ENCODE peak calls at places on chromosomes 4 and X, in four cellular contexts. C is IMR-90, I is H1, S is mesendoderm. V is an unnamed sample.

GRCh38 chr4:6476893-6477292 is 4.5 kb upstream of the PPP2R2C start:
- DNase-seq in C (no peak), I (no peak), S (no peak), V (peak)

GRCh38 chr4:164536829-164537228 is 217.1 kb upstream of the SMIM31 start:
- DNase-seq in C (peak), I (no peak), S (peak), V (no peak)

GRCh38 chrX:40581333-40581910 is 652 bp downstream of the ATP6AP2 start:
- DNase-seq in C (peak), I (no peak), S (no peak), V (no peak)

GRCh38 chr4:169115897-169116254 is 105.8 kb upstream of the CBR4 start:
- DNase-seq in C (peak), I (no peak), S (peak), V (no peak)

GRCh38 chr4:110540606-110541440 is 64.9 kb downstream of the ENPEP start:
- DNase-seq in C (peak), I (no peak), S (no peak), V (no peak)

GRCh38 chr4:996030-996993 is 3.1 kb upstream of the SLC26A1 start:
- DNase-seq in C (no peak), I (no peak), S (no peak), V (no peak)

GRCh38 chrX:153853180-153853901 is 23.0 kb upstream of the PDZD4 start:
- DNase-seq in C (no peak), I (no peak), S (peak), V (no peak)

GRCh38 chr4:41430796-41431195 is 107.2 kb upstream of the LIMCH1 start:
- DNase-seq in C (no peak), I (no peak), S (no peak), V (no peak)

GRCh38 chr4:123995939-123996338 is 599.3 kb downstream of the SPRY1 start:
- DNase-seq in C (peak), I (no peak), S (no peak), V (no peak)

GRCh38 chr4:112290341-112290740 is 4.6 kb upstream of the TIFA start:
- DNase-seq in C (no peak), I (no peak), S (no peak), V (no peak)

GRCh38 chr4:173420324-173420752 is 21.4 kb upstream of the SCRG1 start:
- DNase-seq in C (peak), I (no peak), S (no peak), V (no peak)

GRCh38 chr4:124484940-124485339 is 227.6 kb downstream of the ANKRD50 start:
- DNase-seq in C (no peak), I (no peak), S (no peak), V (no peak)

GRCh38 chr4:12179264-12179616 is 750.5 kb upstream of the HS3ST1 start:
- DNase-seq in C (no peak), I (no peak), S (no peak), V (no peak)

GRCh38 chrX:40996886-40997530 is 88.2 kb upstream of the USP9X start:
- DNase-seq in C (peak), I (no peak), S (peak), V (peak)

GRCh38 chr4:39255266-39255665 is 72.9 kb downstream of the WDR19 start:
- DNase-seq in C (peak), I (no peak), S (peak), V (no peak)

GRCh38 chr4:140579278-140579677 is 10.5 kb upstream of the UCP1 start:
- DNase-seq in C (no peak), I (no peak), S (no peak), V (no peak)

GRCh38 chr4:23819041-23819511 is 70.8 kb downstream of the PPARGC1A start:
- DNase-seq in C (peak), I (no peak), S (peak), V (no peak)

GRCh38 chrX:30888526-30889146 is 418 bp downstream of the TAB3 start:
- DNase-seq in C (no peak), I (no peak), S (no peak), V (no peak)

GRCh38 chr4:108529102-108529501 is 91.3 kb upstream of the RPL34 start:
- DNase-seq in C (no peak), I (no peak), S (peak), V (no peak)

GRCh38 chrX:40176256-40176978 is 78.7 kb upstream of the BCOR start:
- DNase-seq in C (no peak), I (no peak), S (peak), V (peak)

GRCh38 chrX:2501246-2502102 is 698 bp upstream of the DHRSX start:
- DNase-seq in C (no peak), I (no peak), S (no peak), V (no peak)

GRCh38 chr4:86092684-86093083 is 267.2 kb downstream of the MAPK10 start:
- DNase-seq in C (peak), I (no peak), S (no peak), V (no peak)

DNA sequence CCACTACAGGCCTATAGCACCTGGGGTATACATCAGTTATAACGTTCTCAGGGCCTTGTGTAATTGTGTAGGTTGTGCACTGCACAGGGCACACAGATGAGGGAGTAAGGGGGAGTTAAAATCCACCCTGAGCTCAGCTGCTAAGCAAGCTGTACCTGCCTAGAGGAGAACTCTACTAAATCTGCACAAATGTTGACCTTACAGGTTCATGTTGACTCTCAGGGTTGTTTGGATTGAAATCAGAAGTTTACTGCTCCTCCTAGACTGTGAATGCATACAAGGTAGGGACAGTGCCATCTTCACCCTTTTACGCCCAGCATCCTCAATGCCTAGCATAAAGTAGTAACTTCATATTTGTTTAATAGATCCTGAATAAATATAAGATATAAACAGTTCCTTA is 89.8 kb downstream of the SMARCA1 start:
- DNase-seq in C (no peak), I (no peak), S (no peak), V (no peak)
- H3K56ac ChIP-seq in C (no peak), I (no peak), S (no peak), V (no peak)

GRCh38 chr4:93830090-93830818 is 1.7 kb downstream of the ATOH1 start:
- DNase-seq in C (no peak), I (no peak), S (no peak), V (no peak)

GRCh38 chr4:93832097-93832496 is 3.5 kb downstream of the ATOH1 start:
- DNase-seq in C (no peak), I (no peak), S (peak), V (peak)

GRCh38 chr4:93839704-93840103 is 11.2 kb downstream of the ATOH1 start:
- DNase-seq in C (no peak), I (no peak), S (no peak), V (no peak)

GRCh38 chr4:93834371-93835066 is 6.0 kb downstream of the ATOH1 start:
- DNase-seq in C (no peak), I (peak), S (peak), V (peak)

DNA sequence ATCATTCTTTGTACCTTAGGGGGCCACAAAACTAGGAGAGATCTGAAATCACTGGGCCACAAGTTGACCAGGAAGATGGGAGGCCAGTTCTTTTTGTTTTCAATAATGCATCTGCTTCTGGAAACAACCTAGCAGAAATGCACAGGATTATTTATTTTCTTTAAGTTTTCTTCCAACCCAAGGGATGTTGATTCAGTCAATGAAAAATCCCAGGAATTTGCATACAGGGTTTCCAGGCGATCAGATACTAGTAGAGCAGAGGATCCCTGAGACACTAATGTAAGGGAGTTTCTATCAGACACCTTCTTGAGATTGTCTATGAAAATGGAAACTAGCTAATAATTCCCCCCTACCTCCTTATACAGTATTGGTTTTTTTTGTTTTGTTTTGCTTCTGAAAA is 7.4 kb downstream of the ATOH1 start:
- DNase-seq in C (peak), I (no peak), S (no peak), V (no peak)
- H3K56ac ChIP-seq in C (peak), I (no peak), S (no peak), V (no peak)

GRCh38 chrX:4638036-4638435 is 924.6 kb upstream of the PRKX start:
- DNase-seq in C (no peak), I (no peak), S (no peak), V (no peak)

GRCh38 chrX:4642114-4642513 is 928.7 kb upstream of the PRKX start:
- DNase-seq in C (no peak), I (no peak), S (no peak), V (no peak)
- H3K56ac ChIP-seq in C (no peak), I (no peak), S (no peak), V (no peak)

DNA sequence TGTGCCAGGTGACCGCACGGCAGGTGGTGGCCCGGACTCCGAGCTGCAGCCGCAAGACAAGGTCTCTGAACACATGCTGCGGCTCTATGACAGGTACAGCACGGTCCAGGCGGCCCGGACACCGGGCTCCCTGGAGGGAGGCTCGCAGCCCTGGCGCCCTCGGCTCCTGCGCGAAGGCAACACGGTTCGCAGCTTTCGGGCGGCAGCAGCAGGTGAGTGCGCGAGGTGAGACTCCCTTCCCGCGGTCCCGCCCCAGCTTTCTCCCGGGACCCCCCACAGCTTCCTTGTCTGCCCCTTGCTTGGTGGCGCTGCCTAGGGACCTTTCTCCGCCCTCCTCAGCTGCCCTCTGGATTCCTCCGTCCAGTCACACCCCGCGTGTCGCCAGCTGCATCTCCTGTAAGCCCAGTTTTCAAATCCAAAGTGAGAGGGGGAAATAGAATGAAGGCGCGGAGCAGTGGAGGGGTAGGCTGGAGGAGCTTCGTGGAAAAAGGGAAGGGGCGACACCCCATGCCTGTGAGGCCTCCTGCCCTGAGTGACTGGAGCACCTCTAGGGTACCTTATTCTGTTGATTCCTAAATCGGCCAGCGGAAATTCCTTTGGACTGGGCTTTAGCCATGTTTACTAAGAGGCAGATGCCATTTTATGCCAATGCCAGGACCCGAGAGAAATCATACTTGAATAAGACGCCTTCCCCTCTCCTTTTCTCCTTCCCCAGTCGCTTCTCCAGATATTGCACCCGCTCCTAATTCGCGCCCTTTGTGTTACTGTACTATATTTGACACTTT is 1.1 kb downstream of the BMP3 start:
- DNase-seq in C (no peak), I (no peak), S (peak), V (peak)
- H3K56ac ChIP-seq in C (no peak), I (no peak), S (no peak), V (no peak)

GRCh38 chrX:68500105-68500504 is 1.3 kb downstream of the YIPF6 start:
- DNase-seq in C (no peak), I (no peak), S (no peak), V (no peak)
- H3K56ac ChIP-seq in C (no peak), I (no peak), S (no peak), V (no peak)

DNA sequence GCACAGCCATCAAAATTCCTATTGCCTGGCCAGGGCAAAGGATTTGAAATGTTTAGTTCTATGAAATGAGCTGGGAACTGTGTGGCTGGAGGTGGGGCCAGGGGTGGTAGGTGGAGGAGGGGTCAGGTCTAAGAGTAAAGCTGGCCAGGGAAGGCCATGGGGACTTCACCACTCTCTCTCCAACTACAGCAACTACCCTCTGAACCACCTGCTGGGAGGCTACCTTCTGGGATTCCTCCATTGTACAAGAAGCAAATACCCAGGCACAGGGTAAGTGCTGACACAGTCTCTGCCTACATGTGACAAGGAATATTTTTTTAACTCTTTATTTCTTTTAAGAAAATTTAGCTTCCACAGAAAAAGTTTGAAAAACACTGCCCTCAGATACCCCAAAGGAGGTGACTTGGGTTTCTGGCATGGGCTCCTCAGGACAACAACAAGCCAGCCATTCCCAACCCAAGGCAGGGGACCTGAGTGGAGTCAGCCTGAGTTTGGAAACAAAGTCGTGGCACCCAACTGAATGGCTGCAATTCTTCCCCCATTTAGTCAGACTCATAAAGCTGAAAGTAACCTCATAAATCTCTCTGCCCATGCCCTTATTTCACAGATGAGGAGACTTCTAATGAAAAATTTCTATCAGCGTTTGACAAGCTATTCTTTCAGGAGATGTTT is 593.8 kb upstream of the DIPK2B start:
- DNase-seq in C (no peak), I (no peak), S (no peak), V (no peak)
- H3K56ac ChIP-seq in C (no peak), I (no peak), S (no peak), V (no peak)

DNA sequence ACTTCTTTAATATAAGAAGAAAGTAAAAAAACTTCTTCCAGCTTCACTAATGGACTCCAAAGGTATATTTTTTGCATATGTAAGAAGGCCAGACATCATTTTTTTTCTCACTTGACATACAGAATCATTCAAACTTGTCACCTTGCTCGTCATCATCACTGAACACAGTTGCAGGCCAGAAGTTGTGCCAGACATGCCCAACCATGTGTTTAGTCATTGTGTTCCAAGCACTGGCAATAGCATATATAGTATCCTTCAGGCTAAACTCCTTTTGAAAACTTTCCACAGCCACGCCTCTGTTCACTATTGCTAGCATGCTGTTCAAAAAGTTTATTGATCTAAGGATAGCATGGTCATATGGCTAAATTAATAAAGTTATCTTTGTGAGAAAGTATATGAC is 83.3 kb downstream of the CHIC2 start:
- DNase-seq in C (no peak), I (no peak), S (no peak), V (no peak)
- H3K56ac ChIP-seq in C (no peak), I (no peak), S (no peak), V (no peak)

DNA sequence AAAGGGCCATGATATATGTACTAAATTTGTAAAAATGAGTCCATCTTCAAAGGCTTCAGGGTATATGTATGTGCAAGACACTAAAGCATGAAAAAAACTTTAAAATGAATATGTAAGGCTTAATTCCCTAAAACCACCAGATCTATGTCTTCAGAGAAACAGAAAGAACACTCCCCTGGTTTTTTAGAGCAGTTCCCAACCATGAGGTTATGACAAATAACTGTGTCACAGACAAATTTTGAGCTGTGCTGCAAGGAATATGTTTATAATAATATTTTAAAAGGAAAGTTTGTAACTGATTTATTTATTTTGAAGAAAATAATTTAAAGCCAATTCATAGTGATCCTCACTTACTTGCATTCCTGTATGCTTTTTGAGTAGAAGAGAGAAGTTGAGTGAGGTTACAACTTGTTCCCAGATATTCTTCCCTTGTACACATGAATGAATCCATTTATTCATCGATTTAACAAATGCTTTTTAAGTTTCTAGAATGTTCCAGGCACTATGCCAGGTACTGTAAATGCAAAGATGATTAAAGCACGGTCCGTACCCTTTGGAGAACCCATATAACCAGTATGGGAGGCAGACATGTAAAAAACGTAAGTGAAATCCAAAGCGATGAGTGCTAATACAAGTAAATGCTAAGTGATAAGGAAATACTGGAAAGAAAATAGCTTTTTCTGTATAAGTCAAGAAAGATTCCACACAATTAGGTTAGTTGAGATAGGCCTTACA is 295.2 kb upstream of the DIAPH2 start:
- DNase-seq in C (peak), I (no peak), S (no peak), V (no peak)
- H3K56ac ChIP-seq in C (no peak), I (no peak), S (no peak), V (no peak)

V was measured in H9.